ENCODE peak calls at places on chromosome 15, in five cellular contexts. V, C, M, B and J are unnamed samples.

GRCh38 chr15:79431636-79432344 is at the start of gene MINAR1:
- DNase-seq in C (no peak), M (no peak), B (peak; percentile 74), V (no peak), J (no peak)

GRCh38 chr15:48954538-48954937 is 9.2 kb downstream of the SHC4 start:
- DNase-seq in V (no peak), B (peak; percentile 67), M (no peak), C (no peak), J (no peak)

GRCh38 chr15:89030311-89030710 is 57.9 kb upstream of the ABHD2 start:
- DNase-seq in B (no peak), M (no peak), V (no peak), C (no peak), J (no peak)

GRCh38 chr15:70412717-70413266 is 315.1 kb upstream of the TLE3 start:
- DNase-seq in V (no peak), B (no peak), C (no peak), M (no peak), J (no peak)

GRCh38 chr15:65032823-65033537 is 3.5 kb upstream of the MTFMT start:
- DNase-seq in V (peak; percentile 74), B (peak; percentile 61), M (peak; percentile 62), C (peak; percentile 72), J (peak; percentile 94)

GRCh38 chr15:68364028-68364659 is 67.8 kb downstream of the ITGA11 start:
- DNase-seq in M (no peak), V (no peak), C (peak; percentile 77), B (peak; percentile 40), J (no peak)

GRCh38 chr15:91224750-91225380 is 124.8 kb downstream of the SV2B start:
- DNase-seq in M (no peak), V (no peak), B (peak; percentile 3), C (no peak), J (peak; percentile 66)

GRCh38 chr15:40263036-40263754 is 19.7 kb downstream of the ANKRD63 start:
- DNase-seq in C (no peak), M (no peak), B (peak; percentile 74), V (no peak), J (no peak)

GRCh38 chr15:39756806-39757522 is 25.7 kb downstream of the FSIP1 start:
- DNase-seq in M (no peak), V (no peak), C (no peak), B (peak; percentile 62), J (peak; percentile 77)

GRCh38 chr15:101179341-101180153 is 72.3 kb downstream of the CHSY1 start:
- DNase-seq in V (no peak), C (no peak), M (no peak), B (peak; percentile 85), J (no peak)

GRCh38 chr15:20356444-20357138 is 185.0 kb downstream of the GOLGA6L6 start:
- DNase-seq in B (no peak), M (peak; percentile 71), V (peak; percentile 69), C (peak; percentile 69), J (peak; percentile 83)

GRCh38 chr15:20357139-20358065 is 184.2 kb downstream of the GOLGA6L6 start:
- DNase-seq in V (peak; percentile 72), M (peak; percentile 68), B (no peak), C (no peak), J (no peak)

GRCh38 chr15:20355256-20355868 is 186.2 kb downstream of the GOLGA6L6 start:
- DNase-seq in B (no peak), V (peak; percentile 62), C (no peak), M (peak; percentile 51), J (no peak)

GRCh38 chr15:20358781-20359414 is 182.7 kb downstream of the GOLGA6L6 start:
- DNase-seq in M (no peak), C (no peak), V (no peak), B (no peak), J (no peak)

GRCh38 chr15:20358066-20358780 is 183.4 kb downstream of the GOLGA6L6 start:
- DNase-seq in M (peak; percentile 60), V (peak; percentile 72), B (no peak), C (no peak), J (no peak)
- H3K9me3 ChIP-seq in M (no peaks in the 10 kb centered on the region), V (no peaks in the 10 kb centered on the region), B (peaks cover 9% of the 10 kb centered on the region), C (no peaks in the 10 kb centered on the region), J (no peaks in the 10 kb centered on the region)

DNA sequence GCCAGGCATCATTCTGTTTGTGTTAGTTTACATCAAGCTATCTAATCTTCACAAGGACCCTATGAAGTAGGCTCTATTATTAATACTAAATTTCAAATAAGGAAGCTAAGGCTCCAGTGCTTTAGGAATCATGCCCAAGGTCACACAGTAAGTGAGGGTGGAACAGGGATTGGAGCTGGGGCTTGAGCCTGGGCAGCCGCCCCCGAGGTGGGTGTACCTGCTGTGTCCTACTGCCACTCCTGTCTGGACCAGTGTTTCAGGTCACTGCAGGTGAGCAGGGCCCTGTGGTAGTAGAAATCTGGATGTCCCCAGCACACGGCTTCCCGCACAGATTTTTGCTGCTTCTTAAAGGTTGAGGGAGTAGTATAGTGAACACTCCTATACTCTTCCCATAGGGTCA is 6.5 kb downstream of the KLF13 start:
- DNase-seq in C (no peak), B (no peak), V (no peak), M (no peak), J (no peak)
- H3K4me1 ChIP-seq in C (peaks cover 94% of the 10 kb centered on the region), B (peaks cover under 1% of the 10 kb centered on the region), V (peaks cover 89% of the 10 kb centered on the region), M (peaks cover 75% of the 10 kb centered on the region), J (peaks cover 11% of the 10 kb centered on the region)

GRCh38 chr15:38255690-38256089 is 3.1 kb downstream of the SPRED1 start:
- DNase-seq in B (no peak), C (no peak), V (no peak), M (no peak), J (no peak)
- H3K27ac ChIP-seq in B (peak overlapping the region; percentile 56), C (peak overlapping the region; percentile 99), V (peak overlapping the region; percentile 99), M (no peak overlapping the region), J (no peak overlapping the region)

GRCh38 chr15:20361091-20361490 is 180.5 kb downstream of the GOLGA6L6 start:
- DNase-seq in C (no peak), V (no peak), B (no peak), M (no peak), J (no peak)
- H3K9me3 ChIP-seq in C (no peaks in the 10 kb centered on the region), V (no peaks in the 10 kb centered on the region), B (peaks cover 4% of the 10 kb centered on the region), M (no peaks in the 10 kb centered on the region), J (no peaks in the 10 kb centered on the region)

DNA sequence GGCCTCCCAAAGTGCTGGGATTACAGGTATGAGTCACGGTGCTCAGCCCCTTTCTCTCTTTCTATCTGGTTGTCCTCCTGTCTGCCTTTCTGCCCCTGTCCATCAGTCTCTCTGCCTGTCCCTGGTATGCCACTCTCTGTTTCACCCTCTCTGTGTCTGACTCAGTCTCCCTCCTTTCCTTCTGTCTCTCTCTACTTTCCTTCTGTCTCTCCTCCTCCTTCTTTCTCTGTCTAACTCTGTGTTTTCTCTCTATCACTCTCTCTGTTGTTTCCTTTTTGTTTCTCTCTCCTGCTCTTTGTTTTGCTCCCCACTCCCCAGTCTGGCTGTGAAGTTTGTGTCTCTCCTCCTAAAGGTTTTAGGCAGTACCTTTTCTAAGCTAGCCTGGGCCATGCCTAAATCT is 9.1 kb upstream of the STRA6 start:
- DNase-seq in V (no peak), M (no peak), C (no peak), B (no peak), J (no peak)
- H3K4me1 ChIP-seq in V (peaks cover 8% of the 10 kb centered on the region), M (no peaks in the 10 kb centered on the region), C (peaks cover 20% of the 10 kb centered on the region), B (no peaks in the 10 kb centered on the region), J (peaks cover 55% of the 10 kb centered on the region)

GRCh38 chr15:73936588-73937312 is 10.5 kb downstream of the LOXL1 start:
- DNase-seq in C (peak; percentile 24), M (peak; percentile 26), V (no peak), B (no peak), J (no peak)

GRCh38 chr15:73936181-73936580 is 9.9 kb downstream of the LOXL1 start:
- DNase-seq in M (peak; percentile 35), V (no peak), B (peak; percentile 54), C (peak; percentile 51), J (no peak)

GRCh38 chr15:73934281-73934680 is 8.0 kb downstream of the LOXL1 start:
- DNase-seq in M (peak; percentile 25), V (no peak), C (peak; percentile 15), B (no peak), J (no peak)

GRCh38 chr15:73937313-73937695 is 11.0 kb downstream of the LOXL1 start:
- DNase-seq in M (peak; percentile 32), B (no peak), C (peak; percentile 25), V (no peak), J (no peak)

GRCh38 chr15:73935547-73935946 is 9.3 kb downstream of the LOXL1 start:
- DNase-seq in C (peak; percentile 22), V (no peak), M (peak; percentile 22), B (no peak), J (peak; percentile 57)
- H3K27ac ChIP-seq in C (no peak overlapping the region), V (no peak overlapping the region), M (no peak overlapping the region), B (no peak overlapping the region), J (peak overlapping the region; percentile 24)

GRCh38 chr15:24078310-24079029 is 391.4 kb upstream of the NDN start:
- DNase-seq in C (no peak), M (no peak), V (no peak), B (no peak), J (no peak)
- H3K9me3 ChIP-seq in C (no peaks in the 10 kb centered on the region), M (peaks cover 9% of the 10 kb centered on the region), V (no peaks in the 10 kb centered on the region), B (no peaks in the 10 kb centered on the region), J (no peaks in the 10 kb centered on the region)

GRCh38 chr15:92917606-92918407 is 17.7 kb downstream of the CHD2 start:
- DNase-seq in V (peak; percentile 98), B (peak; percentile 91), M (peak; percentile 94), C (peak; percentile 95), J (peak; percentile 99)
- H3K4me1 ChIP-seq in V (peaks cover 85% of the 10 kb centered on the region), B (peaks cover 21% of the 10 kb centered on the region), M (peaks cover 83% of the 10 kb centered on the region), C (peaks cover 94% of the 10 kb centered on the region), J (peaks cover 15% of the 10 kb centered on the region)